ENCODE peak calls at places on chromosomes 5 and 9, in six cellular contexts. J is suprapubic skin; S is B cell; B is CD8-positive, alpha-beta T cell; N is adrenal gland; V is choroid plexus epithelial cell. K is an unnamed sample.

GRCh38 chr5:19902316-19902934 is 85.6 kb downstream of the CDH18 start:
- DNase-seq in N (no peak), V (no peak), S (no peak), J (no peak), B (no peak), K (no peak)

GRCh38 chr5:174044451-174044850 is 1.1 kb upstream of the NSG2 start:
- DNase-seq in S (no peak), J (no peak), N (no peak), B (no peak), V (no peak), K (no peak)

GRCh38 chr9:91243029-91243428 is 118.7 kb downstream of the AUH start:
- DNase-seq in N (no peak), S (no peak), J (no peak), V (no peak), B (no peak), K (no peak)

GRCh38 chr9:89213481-89213880 is 34.9 kb upstream of the SHC3 start:
- DNase-seq in B (no peak), V (peak; percentile 18), J (no peak), S (no peak), N (no peak), K (no peak)

GRCh38 chr5:56406221-56406620 is 173.1 kb upstream of the ANKRD55 start:
- DNase-seq in N (no peak), B (no peak), J (no peak), V (no peak), S (no peak), K (no peak)

GRCh38 chr9:86602715-86603114 is 248.5 kb upstream of the TUT7 start:
- DNase-seq in J (no peak), N (no peak), S (no peak), V (no peak), B (no peak), K (no peak)

GRCh38 chr5:114450516-114450909 is 88.6 kb downstream of the KCNN2 start:
- DNase-seq in N (no peak), J (no peak), B (no peak), V (peak; percentile 7), S (no peak), K (no peak)

GRCh38 chr5:128962211-128962610 is 3.1 kb upstream of the SLC27A6 start:
- DNase-seq in V (no peak), J (no peak), N (no peak), B (no peak), S (no peak), K (no peak)

GRCh38 chr9:15670246-15670645 is 117.4 kb downstream of the CCDC171 start:
- DNase-seq in N (no peak), J (no peak), V (no peak), S (no peak), B (no peak), K (no peak)

GRCh38 chr5:89904442-89904841 is 505.1 kb downstream of the CETN3 start:
- DNase-seq in J (no peak), V (peak; percentile 1), B (no peak), N (no peak), S (no peak), K (no peak)

GRCh38 chr5:172091956-172092732 is 85.7 kb upstream of the FBXW11 start:
- DNase-seq in V (peak; percentile 62), S (no peak), J (no peak), B (no peak), N (no peak), K (no peak)

GRCh38 chr5:108728566-108729305 is 19.0 kb upstream of the FER start:
- DNase-seq in B (peak; percentile 46), V (no peak), N (no peak), J (no peak), S (peak; percentile 66), K (no peak)

GRCh38 chr9:16873131-16873787 is 2.8 kb upstream of the BNC2 start:
- DNase-seq in V (peak; percentile 74), B (no peak), S (no peak), J (no peak), N (no peak), K (no peak)

GRCh38 chr5:88829053-88829452 is 53.9 kb downstream of the MEF2C start:
- DNase-seq in J (no peak), V (no peak), B (no peak), S (peak; percentile 55), N (no peak), K (no peak)

GRCh38 chr5:136123236-136123768 is 9.3 kb upstream of the SMAD5 start:
- DNase-seq in N (no peak), S (no peak), J (no peak), V (no peak), B (no peak), K (no peak)

GRCh38 chr5:14417792-14418765 is 163.5 kb upstream of the OTULINL start:
- DNase-seq in N (no peak), J (no peak), B (no peak), S (no peak), V (peak; percentile 74), K (no peak)

GRCh38 chr5:107878676-107879075 is 207.9 kb upstream of the EFNA5 start:
- DNase-seq in J (no peak), V (no peak), S (no peak), N (no peak), B (no peak), K (no peak)

GRCh38 chr5:132814441-132815294 is 1.6 kb downstream of the SOWAHA start:
- DNase-seq in S (no peak), J (no peak), N (no peak), V (no peak), B (no peak), K (no peak)

GRCh38 chr9:70101265-70101664 is 57.6 kb downstream of the MAMDC2 start:
- DNase-seq in V (peak; percentile 68), S (no peak), N (no peak), B (no peak), J (no peak), K (no peak)

GRCh38 chr5:74320526-74320925 is 320.0 kb downstream of the ENC1 start:
- DNase-seq in J (no peak), N (no peak), V (no peak), B (no peak), S (no peak), K (no peak)

GRCh38 chr9:137317021-137317978 is 15.2 kb upstream of the NRARP start:
- DNase-seq in N (no peak), V (no peak), S (no peak), J (peak; percentile 61), B (no peak), K (no peak)

DNA sequence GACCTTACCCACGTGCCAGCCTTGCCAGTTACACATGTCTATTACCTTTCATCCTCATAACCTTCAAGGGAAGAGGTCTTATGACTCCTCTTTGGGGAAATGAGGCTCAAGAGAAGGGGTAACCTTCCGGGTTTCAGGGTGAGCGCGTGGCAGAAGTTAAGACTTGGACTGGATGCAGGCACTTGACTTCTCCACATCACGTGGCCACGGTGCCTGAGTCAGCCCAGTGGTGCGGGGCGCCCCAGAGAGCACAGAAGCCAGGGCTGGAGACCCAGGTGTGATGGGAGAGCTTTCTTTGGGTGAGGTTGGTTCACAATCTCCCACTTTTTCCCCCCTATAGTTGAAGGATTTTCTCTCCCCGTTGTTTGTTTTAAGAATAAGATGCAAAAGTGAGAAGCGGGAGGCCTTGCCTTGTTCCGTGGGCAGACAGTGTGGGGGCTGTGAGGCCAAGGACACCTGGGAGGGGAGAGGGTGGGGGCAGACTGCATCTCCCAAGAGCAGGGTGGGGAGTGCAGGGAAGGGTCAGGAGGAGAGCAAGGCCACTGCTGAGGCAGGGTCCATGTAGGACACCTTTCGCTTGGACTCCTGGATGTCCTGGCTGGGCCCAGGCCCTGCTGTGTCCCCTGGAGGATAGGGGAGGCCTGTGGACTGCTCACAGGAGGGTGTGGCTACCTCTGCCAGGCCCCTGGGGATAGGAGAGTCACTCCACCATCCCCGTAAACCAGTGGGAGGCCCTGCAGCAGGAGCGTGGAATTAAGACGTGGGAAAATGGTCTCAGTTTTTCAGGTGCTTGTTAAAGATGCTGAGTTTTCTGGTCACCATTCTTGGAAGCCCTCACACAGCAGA is 90.0 kb upstream of the CTSL start:
- DNase-seq in J (no peak), N (no peak), V (no peak), B (no peak), S (no peak), K (no peak)
- TF ChIP-seq CTCF in J (no peak), N (no peak), V (no peak), B (no peak), S (no peak), K (no peak)

DNA sequence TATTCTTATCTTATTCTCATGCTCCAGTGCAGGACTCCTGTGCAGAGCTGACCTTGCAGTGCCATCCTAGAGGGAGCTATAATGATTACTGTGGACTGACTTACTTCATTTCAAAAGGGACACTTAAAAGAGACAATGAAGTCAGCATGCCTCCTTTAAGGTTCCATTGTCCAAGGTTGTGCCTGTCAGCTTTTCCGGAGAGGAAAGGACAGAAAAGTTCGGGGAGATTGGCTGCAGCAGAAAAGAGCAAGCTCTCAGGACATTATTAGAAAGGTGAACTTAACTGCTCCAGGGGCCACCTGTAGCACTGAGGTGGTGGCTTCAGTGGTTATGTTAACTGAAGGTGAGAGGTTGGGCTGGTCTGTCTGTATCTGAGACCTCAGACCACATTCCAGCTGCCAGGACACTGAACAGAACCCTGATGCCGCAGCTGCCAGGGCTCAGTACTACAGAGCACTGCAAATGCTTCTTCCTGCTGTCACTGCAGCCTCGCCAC is 112.9 kb downstream of the ST8SIA4 start:
- DNase-seq in B (no peak), N (no peak), S (no peak), J (no peak), V (peak; percentile 12), K (no peak)
- TF ChIP-seq CTCF in B (no peak), N (no peak), S (no peak), J (no peak), V (peak; percentile 24), K (no peak)

GRCh38 chr5:111463304-111463703 is 49.0 kb downstream of the STARD4 start:
- DNase-seq in B (no peak), V (no peak), S (no peak), N (no peak), J (no peak), K (no peak)

GRCh38 chr5:111461934-111462333 is 50.4 kb downstream of the STARD4 start:
- DNase-seq in J (no peak), N (no peak), S (no peak), B (no peak), V (no peak), K (no peak)

GRCh38 chr5:111461261-111461671 is 51.1 kb downstream of the STARD4 start:
- DNase-seq in N (peak; percentile 23), S (no peak), J (no peak), V (peak; percentile 64), B (no peak), K (no peak)
- TF ChIP-seq CTCF in N (no peak), S (no peak), J (no peak), V (peak; percentile 87), B (no peak), K (peak; percentile 64)

DNA sequence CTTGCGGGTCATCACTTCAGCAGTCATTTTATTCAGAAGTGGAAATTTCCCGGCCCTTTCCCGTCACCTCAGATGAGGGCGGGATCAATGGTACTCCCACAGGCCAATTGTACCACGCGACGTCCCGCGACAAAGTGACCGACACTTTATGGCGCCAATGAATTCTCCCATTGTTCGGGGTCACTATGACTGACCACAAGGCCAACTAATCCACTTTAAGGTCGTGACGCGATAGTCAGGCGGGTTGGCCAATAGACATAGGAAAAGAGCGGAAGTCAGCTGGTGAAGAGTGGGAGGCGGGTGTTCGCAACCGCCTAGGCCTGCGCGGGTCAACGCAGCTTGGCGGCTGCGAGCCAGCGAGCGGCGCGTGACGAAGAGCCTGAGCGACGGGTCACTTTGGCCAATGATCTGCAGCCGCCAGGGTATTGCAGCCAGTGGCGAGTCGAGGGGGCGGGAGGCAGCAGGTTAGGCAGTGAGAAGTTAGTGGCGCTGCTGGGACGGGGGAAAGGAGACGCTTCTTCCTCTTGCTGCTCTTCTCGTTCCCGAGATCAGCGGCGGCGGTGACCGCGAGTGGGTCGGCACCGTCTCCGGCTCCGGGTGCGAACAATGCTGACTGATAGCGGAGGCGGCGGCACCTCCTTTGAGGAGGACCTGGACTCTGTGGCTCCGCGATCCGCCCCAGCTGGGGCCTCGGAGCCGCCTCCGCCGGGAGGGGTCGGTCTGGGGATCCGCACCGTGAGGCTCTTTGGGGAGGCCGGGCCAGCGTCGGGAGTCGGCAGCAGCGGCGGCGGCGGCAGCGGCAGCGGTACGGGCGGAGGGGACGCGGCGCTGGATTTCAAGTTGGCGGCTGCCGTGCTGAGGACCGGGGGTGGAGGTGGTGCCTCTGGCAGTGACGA is at the start of gene ANKHD1:
- DNase-seq in B (peak; percentile 93), S (peak; percentile 98), J (peak; percentile 99), N (peak; percentile 99), V (peak; percentile 100), K (peak; percentile 96)
- TF ChIP-seq CTCF in B (no peak), S (no peak), J (no peak), N (no peak), V (no peak), K (no peak)

K was measured in type B pancreatic cell.